ENCODE peak calls at places on chromosome 17, in four cellular contexts. F is K562, H is A549, T is H1. I is an unnamed sample.

GRCh38 chr17:40314557-40314953 is 5.6 kb downstream of the RARA start:
- DNase-seq in F (no peak), H (peak; percentile 98), T (no peak), I (peak; percentile 78)

GRCh38 chr17:66542967-66543525 is 240.6 kb downstream of the PRKCA start:
- DNase-seq in F (no peak), H (no peak), T (no peak), I (peak; percentile 29)

GRCh38 chr17:59829217-59830006 is 63.3 kb downstream of the TUBD1 start:
- DNase-seq in F (peak; percentile 91), H (peak; percentile 100), T (no peak), I (peak; percentile 97)

GRCh38 chr17:76379646-76380376 is 4.6 kb upstream of the SPHK1 start:
- DNase-seq in F (no peak), H (no peak), T (no peak), I (no peak)

GRCh38 chr17:75392559-75392958 is 12.9 kb downstream of the GRB2 start:
- DNase-seq in F (no peak), H (no peak), T (no peak), I (no peak)

GRCh38 chr17:58520843-58521430 is 6.5 kb upstream of the MTMR4 start:
- DNase-seq in F (peak; percentile 50), H (peak; percentile 58), T (no peak), I (peak; percentile 64)

GRCh38 chr17:68497885-68498319 is 14.3 kb upstream of the PRKAR1A start:
- DNase-seq in F (peak; percentile 37), H (no peak), T (no peak), I (no peak)

GRCh38 chr17:37299257-37299985 is 76.4 kb upstream of the C17orf78 start:
- DNase-seq in F (no peak), H (no peak), T (no peak), I (no peak)

GRCh38 chr17:64230551-64231408 is 32.3 kb downstream of the TEX2 start:
- DNase-seq in F (no peak), H (peak; percentile 14), T (no peak), I (no peak)

GRCh38 chr17:71760062-71760720 is 360.6 kb upstream of the SOX9 start:
- DNase-seq in F (no peak), H (no peak), T (no peak), I (no peak)

GRCh38 chr17:60163108-60163784 is 13.5 kb downstream of the CA4 start:
- DNase-seq in F (peak; percentile 47), H (no peak), T (no peak), I (peak; percentile 52)

DNA sequence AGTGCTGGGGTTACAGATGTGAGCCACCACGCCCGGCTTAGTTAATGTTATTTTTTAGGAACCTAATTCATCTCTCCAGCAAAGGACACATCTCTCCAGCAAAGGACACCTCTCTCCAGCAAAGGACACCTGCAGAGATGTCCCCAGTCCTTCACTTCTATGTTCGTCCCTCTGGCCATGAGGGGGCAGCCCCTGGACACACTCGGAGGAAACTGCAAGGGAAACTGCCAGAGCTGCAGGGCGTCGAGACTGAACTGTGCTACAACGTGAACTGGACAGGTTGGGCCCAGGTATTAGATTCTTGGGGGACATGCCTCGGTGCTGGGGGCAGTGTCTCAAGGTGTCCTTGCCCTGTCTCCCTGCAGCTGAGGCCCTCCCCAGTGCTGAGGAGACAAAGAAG is 4.7 kb downstream of the PFAS start:
- DNase-seq in F (peak; percentile 39), H (peak; percentile 62), T (no peak), I (no peak)
- TF ChIP-seq CEBPB in F (no peak), H (no peak), T (no peak), I (no peak)

GRCh38 chr17:79741401-79741750 is 10.6 kb downstream of the ENPP7 start:
- DNase-seq in F (no peak), H (no peak), T (no peak), I (no peak)

GRCh38 chr17:79737922-79738578 is 7.3 kb downstream of the ENPP7 start:
- DNase-seq in F (no peak), H (no peak), T (no peak), I (no peak)

GRCh38 chr17:79740413-79740812 is 9.7 kb downstream of the ENPP7 start:
- DNase-seq in F (no peak), H (peak; percentile 52), T (no peak), I (no peak)

GRCh38 chr17:79738643-79739042 is 7.9 kb downstream of the ENPP7 start:
- DNase-seq in F (no peak), H (no peak), T (no peak), I (no peak)

DNA sequence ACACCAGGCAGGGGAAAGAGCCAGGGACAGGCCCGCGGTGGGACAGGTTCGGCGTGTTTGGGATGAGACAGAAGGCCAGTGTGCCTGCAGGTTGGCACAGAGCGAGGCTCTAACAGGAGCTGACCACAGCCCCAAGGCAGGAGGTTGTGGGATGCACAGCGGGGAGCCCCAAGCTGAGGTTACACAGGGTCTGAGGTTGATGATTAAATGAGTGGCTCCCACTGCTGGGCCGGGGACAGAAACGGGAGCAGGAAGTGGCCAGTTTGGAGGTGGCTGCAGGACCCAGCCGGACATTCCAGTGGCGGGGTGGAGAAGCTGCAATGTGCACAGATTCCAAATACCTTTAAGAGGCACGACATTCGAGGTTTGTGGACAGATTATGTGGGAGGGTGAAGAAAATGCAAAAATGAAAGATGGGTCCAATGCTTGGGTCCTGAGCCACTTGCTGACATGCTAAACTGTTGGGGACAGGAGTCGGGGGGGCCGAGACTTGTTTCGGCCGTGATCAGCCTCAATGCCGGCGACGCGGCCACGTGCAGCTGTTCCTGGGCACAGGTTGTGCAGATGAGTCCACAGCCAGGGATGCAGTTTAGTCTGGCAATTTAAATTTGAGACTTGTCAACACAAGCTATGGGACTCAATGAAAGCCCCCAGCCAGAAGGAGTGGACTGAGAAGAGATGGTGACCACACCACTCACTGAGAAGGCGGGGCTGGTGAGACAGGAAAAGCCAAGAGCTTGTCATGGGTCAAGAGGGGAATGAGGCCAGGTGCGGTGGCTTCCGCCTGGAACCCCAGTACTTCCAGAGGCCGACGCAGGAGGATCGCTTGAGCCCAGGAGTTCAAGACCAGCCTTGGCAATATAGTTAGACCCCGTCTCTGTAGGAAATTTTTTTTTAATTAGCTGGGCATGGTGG is 8.7 kb downstream of the ENPP7 start:
- DNase-seq in F (no peak), H (no peak), T (no peak), I (peak; percentile 57)
- TF ChIP-seq RNF2 in F (no peak), H (no peak), T (no peak), I (no peak)

GRCh38 chr17:21474815-21475214 is 98.7 kb downstream of the KCNJ12 start:
- DNase-seq in F (no peak), H (no peak), T (no peak), I (no peak)
- TF ChIP-seq CEBPB in F (no peak), H (no peak), T (no peak), I (no peak)

DNA sequence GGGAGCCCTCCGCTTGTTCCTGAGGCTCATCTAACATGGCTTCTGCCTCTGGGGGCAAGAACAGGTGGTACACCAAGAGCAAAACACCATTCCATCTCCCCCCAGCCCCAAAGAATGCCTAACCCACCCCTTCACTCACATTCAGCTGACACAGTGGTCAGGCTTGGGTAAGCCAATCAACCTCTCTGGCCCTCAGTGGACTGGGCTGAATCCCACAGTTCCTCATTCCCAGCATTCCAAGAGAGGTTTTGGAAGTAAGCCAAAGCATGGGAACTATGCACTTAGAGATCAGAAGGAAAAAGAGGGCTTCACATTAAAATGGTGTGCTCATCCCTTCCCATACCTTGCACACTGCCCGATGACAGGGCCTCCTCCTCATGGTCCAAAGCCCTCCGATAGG is 7.8 kb downstream of the PIGS start:
- DNase-seq in F (no peak), H (peak; percentile 60), T (no peak), I (peak; percentile 73)
- TF ChIP-seq RNF2 in F (no peak), H (no peak), T (no peak), I (no peak)

GRCh38 chr17:21213491-21214014 is 408 bp downstream of the TMEM11 start:
- DNase-seq in F (peak; percentile 16), H (no peak), T (no peak), I (no peak)
- TF ChIP-seq CEBPB in F (no peak), H (no peak), T (no peak), I (no peak)

I was measured in HepG2.